ENCODE peak calls at places on chromosomes 3 and 15, in four cellular contexts. One of them, this sample, is unnamed.

GRCh38 chr3:106688463-106688862 is 688.8 kb upstream of the CCDC54 start:
- DNase-seq in AG09309: peak
- DNase-seq in endodermal cell: no peak
- DNase-seq in cardiac muscle cell: no peak
- DNase-seq in this sample: peak

GRCh38 chr15:62506217-62506805 is 341.2 kb upstream of the C2CD4B start:
- DNase-seq in endodermal cell: peak
- DNase-seq in cardiac muscle cell: peak
- DNase-seq in AG09309: peak
- DNase-seq in this sample: peak

GRCh38 chr3:129624347-129625070 is 18.0 kb upstream of the PLXND1 start:
- DNase-seq in AG09309: no peak
- DNase-seq in endodermal cell: peak
- DNase-seq in cardiac muscle cell: no peak
- DNase-seq in this sample: no peak

GRCh38 chr15:55846108-55846707 is 103.3 kb upstream of the PRTG start:
- DNase-seq in endodermal cell: peak
- DNase-seq in AG09309: peak
- DNase-seq in cardiac muscle cell: peak
- DNase-seq in this sample: no peak

GRCh38 chr15:95278532-95279265 is 1047.3 kb downstream of the MCTP2 start:
- DNase-seq in AG09309: no peak
- DNase-seq in endodermal cell: no peak
- DNase-seq in cardiac muscle cell: no peak
- DNase-seq in this sample: no peak

GRCh38 chr3:14791343-14791945 is 27.3 kb upstream of the FGD5 start:
- DNase-seq in endodermal cell: peak
- DNase-seq in cardiac muscle cell: peak
- DNase-seq in AG09309: no peak
- DNase-seq in this sample: no peak

GRCh38 chr15:67820992-67821783 is 4.1 kb upstream of the SKOR1 start:
- DNase-seq in cardiac muscle cell: peak
- DNase-seq in endodermal cell: peak
- DNase-seq in AG09309: no peak
- DNase-seq in this sample: no peak

GRCh38 chr3:105513042-105513441 is 146.3 kb downstream of the ALCAM start:
- DNase-seq in AG09309: peak
- DNase-seq in cardiac muscle cell: no peak
- DNase-seq in endodermal cell: no peak
- DNase-seq in this sample: no peak

GRCh38 chr3:24519368-24520100 is 24.9 kb upstream of the THRB start:
- DNase-seq in AG09309: no peak
- DNase-seq in endodermal cell: peak
- DNase-seq in cardiac muscle cell: no peak
- DNase-seq in this sample: no peak

GRCh38 chr3:78066287-78066686 is 1026.4 kb downstream of the ROBO2 start:
- DNase-seq in cardiac muscle cell: no peak
- DNase-seq in endodermal cell: no peak
- DNase-seq in AG09309: no peak
- DNase-seq in this sample: no peak

GRCh38 chr3:177835008-177835407 is 637.7 kb upstream of the TBL1XR1 start:
- DNase-seq in endodermal cell: peak
- DNase-seq in AG09309: peak
- DNase-seq in cardiac muscle cell: no peak
- DNase-seq in this sample: no peak

GRCh38 chr3:15601399-15602145 is at the start of the genes BTD and HACL1:
- DNase-seq in AG09309: peak
- DNase-seq in endodermal cell: peak
- DNase-seq in cardiac muscle cell: peak
- DNase-seq in this sample: peak

GRCh38 chr3:11739712-11740111 is 96.0 kb upstream of the VGLL4 start:
- DNase-seq in AG09309: no peak
- DNase-seq in cardiac muscle cell: no peak
- DNase-seq in endodermal cell: no peak
- DNase-seq in this sample: no peak

GRCh38 chr3:152047465-152047864 is 174.0 kb downstream of the SUCNR1 start:
- DNase-seq in endodermal cell: no peak
- DNase-seq in cardiac muscle cell: no peak
- DNase-seq in AG09309: peak
- DNase-seq in this sample: no peak

GRCh38 chr3:12841970-12842328 is 584 bp upstream of the RPL32 start:
- DNase-seq in cardiac muscle cell: no peak
- DNase-seq in AG09309: no peak
- DNase-seq in endodermal cell: no peak
- DNase-seq in this sample: no peak

GRCh38 chr3:111595239-111595638 is at the start of gene ZBED2:
- DNase-seq in cardiac muscle cell: no peak
- DNase-seq in AG09309: no peak
- DNase-seq in endodermal cell: no peak
- DNase-seq in this sample: no peak

GRCh38 chr3:151971814-151972579 is 98.6 kb downstream of the SUCNR1 start:
- DNase-seq in cardiac muscle cell: peak
- DNase-seq in AG09309: no peak
- DNase-seq in endodermal cell: peak
- DNase-seq in this sample: no peak

GRCh38 chr3:150251654-150252053 is 156.4 kb upstream of the TSC22D2 start:
- DNase-seq in cardiac muscle cell: no peak
- DNase-seq in endodermal cell: no peak
- DNase-seq in AG09309: no peak
- DNase-seq in this sample: peak

GRCh38 chr3:186815490-186815889 is 9.2 kb upstream of the RFC4 start:
- DNase-seq in cardiac muscle cell: no peak
- DNase-seq in AG09309: peak
- DNase-seq in endodermal cell: no peak
- DNase-seq in this sample: no peak

GRCh38 chr15:22810735-22811338 is 24.4 kb downstream of the NIPA1 start:
- DNase-seq in cardiac muscle cell: no peak
- DNase-seq in AG09309: no peak
- DNase-seq in endodermal cell: no peak
- DNase-seq in this sample: no peak

GRCh38 chr15:69692342-69692741 is 239.7 kb downstream of the RPLP1 start:
- DNase-seq in AG09309: no peak
- DNase-seq in endodermal cell: no peak
- DNase-seq in cardiac muscle cell: no peak
- DNase-seq in this sample: no peak

GRCh38 chr3:45034612-45035252 is 8.6 kb downstream of the CLEC3B start:
- DNase-seq in AG09309: no peak
- DNase-seq in cardiac muscle cell: no peak
- DNase-seq in endodermal cell: no peak
- DNase-seq in this sample: no peak

GRCh38 chr3:17974206-17974841 is 231.9 kb upstream of the TBC1D5 start:
- DNase-seq in AG09309: no peak
- DNase-seq in endodermal cell: no peak
- DNase-seq in cardiac muscle cell: no peak
- DNase-seq in this sample: no peak

GRCh38 chr15:38074029-38074428 is 139.6 kb downstream of the TMCO5A start:
- DNase-seq in endodermal cell: no peak
- DNase-seq in AG09309: no peak
- DNase-seq in cardiac muscle cell: no peak
- DNase-seq in this sample: no peak

GRCh38 chr15:29109762-29110161 is 159.9 kb downstream of the NSMCE3 start:
- DNase-seq in AG09309: no peak
- DNase-seq in endodermal cell: no peak
- DNase-seq in cardiac muscle cell: no peak
- DNase-seq in this sample: no peak

GRCh38 chr3:66534304-66534703 is 33.5 kb upstream of the LRIG1 start:
- DNase-seq in endodermal cell: peak
- DNase-seq in AG09309: no peak
- DNase-seq in cardiac muscle cell: no peak
- DNase-seq in this sample: no peak

GRCh38 chr15:49721091-49721490 is 100.2 kb downstream of the DTWD1 start:
- DNase-seq in endodermal cell: no peak
- DNase-seq in cardiac muscle cell: no peak
- DNase-seq in AG09309: no peak
- DNase-seq in this sample: no peak

GRCh38 chr15:58182460-58183163 is 44.4 kb downstream of the AQP9 start:
- DNase-seq in endodermal cell: peak
- DNase-seq in AG09309: no peak
- DNase-seq in cardiac muscle cell: peak
- DNase-seq in this sample: no peak

DNA sequence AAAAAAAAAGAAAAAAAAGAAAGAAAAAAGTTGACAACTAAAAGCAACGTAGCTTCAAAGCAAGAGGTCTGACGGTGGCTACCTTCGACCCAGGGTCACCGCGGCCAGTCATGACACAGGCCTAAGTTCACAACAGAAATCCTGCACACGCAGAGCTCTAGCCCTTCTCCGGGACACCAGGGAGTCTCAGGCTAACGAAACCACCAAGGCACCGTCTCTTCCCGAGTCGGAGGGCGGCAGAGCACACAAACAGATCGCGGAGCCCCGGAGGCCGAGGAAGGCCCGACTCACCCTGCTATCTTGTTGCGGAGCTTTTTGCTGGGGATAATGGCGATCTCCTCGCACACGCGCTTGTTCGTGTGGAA is 585 bp downstream of the RPS17 start:
- DNase-seq in endodermal cell: no peak
- DNase-seq in cardiac muscle cell: no peak
- DNase-seq in AG09309: no peak
- DNase-seq in this sample: no peak
- TF ChIP-seq CTCF in endodermal cell: no peak
- TF ChIP-seq CTCF in cardiac muscle cell: no peak
- TF ChIP-seq CTCF in AG09309: no peak
- TF ChIP-seq CTCF in this sample: no peak

GRCh38 chr15:71786673-71787072 is 23.7 kb upstream of the NR2E3 start:
- DNase-seq in endodermal cell: no peak
- DNase-seq in cardiac muscle cell: no peak
- DNase-seq in AG09309: no peak
- DNase-seq in this sample: no peak

GRCh38 chr15:71781965-71782265 is 28.4 kb upstream of the NR2E3 start:
- DNase-seq in endodermal cell: no peak
- DNase-seq in AG09309: no peak
- DNase-seq in cardiac muscle cell: no peak
- DNase-seq in this sample: no peak

GRCh38 chr15:71782447-71783165 is 27.7 kb upstream of the NR2E3 start:
- DNase-seq in endodermal cell: no peak
- DNase-seq in AG09309: no peak
- DNase-seq in cardiac muscle cell: no peak
- DNase-seq in this sample: no peak

GRCh38 chr15:71785996-71786395 is 24.4 kb upstream of the NR2E3 start:
- DNase-seq in cardiac muscle cell: no peak
- DNase-seq in endodermal cell: no peak
- DNase-seq in AG09309: no peak
- DNase-seq in this sample: no peak

GRCh38 chr15:71784719-71785118 is 25.6 kb upstream of the NR2E3 start:
- DNase-seq in AG09309: no peak
- DNase-seq in cardiac muscle cell: no peak
- DNase-seq in endodermal cell: peak
- DNase-seq in this sample: no peak
- TF ChIP-seq CTCF in AG09309: peak
- TF ChIP-seq CTCF in cardiac muscle cell: peak
- TF ChIP-seq CTCF in endodermal cell: peak
- TF ChIP-seq CTCF in this sample: peak

GRCh38 chr3:5235655-5236054 is 48.1 kb downstream of the EDEM1 start:
- DNase-seq in endodermal cell: no peak
- DNase-seq in AG09309: no peak
- DNase-seq in cardiac muscle cell: no peak
- DNase-seq in this sample: no peak

GRCh38 chr3:5233026-5233425 is 45.5 kb downstream of the EDEM1 start:
- DNase-seq in endodermal cell: no peak
- DNase-seq in AG09309: no peak
- DNase-seq in cardiac muscle cell: no peak
- DNase-seq in this sample: no peak

GRCh38 chr3:5231067-5231466 is 43.6 kb downstream of the EDEM1 start:
- DNase-seq in endodermal cell: no peak
- DNase-seq in cardiac muscle cell: no peak
- DNase-seq in AG09309: no peak
- DNase-seq in this sample: no peak

GRCh38 chr3:5231536-5231935 is 44.0 kb downstream of the EDEM1 start:
- DNase-seq in AG09309: no peak
- DNase-seq in cardiac muscle cell: no peak
- DNase-seq in endodermal cell: no peak
- DNase-seq in this sample: no peak

GRCh38 chr3:5232570-5232969 is 45.1 kb downstream of the EDEM1 start:
- DNase-seq in cardiac muscle cell: no peak
- DNase-seq in AG09309: no peak
- DNase-seq in endodermal cell: peak
- DNase-seq in this sample: no peak
- TF ChIP-seq CTCF in cardiac muscle cell: no peak
- TF ChIP-seq CTCF in AG09309: no peak
- TF ChIP-seq CTCF in endodermal cell: peak
- TF ChIP-seq CTCF in this sample: peak

GRCh38 chr3:51710631-51711351 is 3.9 kb downstream of the GRM2 start:
- DNase-seq in AG09309: no peak
- DNase-seq in cardiac muscle cell: peak
- DNase-seq in endodermal cell: peak
- DNase-seq in this sample: no peak
- TF ChIP-seq CTCF in AG09309: no peak
- TF ChIP-seq CTCF in cardiac muscle cell: peak
- TF ChIP-seq CTCF in endodermal cell: peak
- TF ChIP-seq CTCF in this sample: peak

GRCh38 chr3:139564290-139564861 is 24.8 kb upstream of the RBP1 start:
- DNase-seq in cardiac muscle cell: peak
- DNase-seq in endodermal cell: peak
- DNase-seq in AG09309: no peak
- DNase-seq in this sample: no peak
- TF ChIP-seq CTCF in cardiac muscle cell: peak
- TF ChIP-seq CTCF in endodermal cell: peak
- TF ChIP-seq CTCF in AG09309: no peak
- TF ChIP-seq CTCF in this sample: peak

DNA sequence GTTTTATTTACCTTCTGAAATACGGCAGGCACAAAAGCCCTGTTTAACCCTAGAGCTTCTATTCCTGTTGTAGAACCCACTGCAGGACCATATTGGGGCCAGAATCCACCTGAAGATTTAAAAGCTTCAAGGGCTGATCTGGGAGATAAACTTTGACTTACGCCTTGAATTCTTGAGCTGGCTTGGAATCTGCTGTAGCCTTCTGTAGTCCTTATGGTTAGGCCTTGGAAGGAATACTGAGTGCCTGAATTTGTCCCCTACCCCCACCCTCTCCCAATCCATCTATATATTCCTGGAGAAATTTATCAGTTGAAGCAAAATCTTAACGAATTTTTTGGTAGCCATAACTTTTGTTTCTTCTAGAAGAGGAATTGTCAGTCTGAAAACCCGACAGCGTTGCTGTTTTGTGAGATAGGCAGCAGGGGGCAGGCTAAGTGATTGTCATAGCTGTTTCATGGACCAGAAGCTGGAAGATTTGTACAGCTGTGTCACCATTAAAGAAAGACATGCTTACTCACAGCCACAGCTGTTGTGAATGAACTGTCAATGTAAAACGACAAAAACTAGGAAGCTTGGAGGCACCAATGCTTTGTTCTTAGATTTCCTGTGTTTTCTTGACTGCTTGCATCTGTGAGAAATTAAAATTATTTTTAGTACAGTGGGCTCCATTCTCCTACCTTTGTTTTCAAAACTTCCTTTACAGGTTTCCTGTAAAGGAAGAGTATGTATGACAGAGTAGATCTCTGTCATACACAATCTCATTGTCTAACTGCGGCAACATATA is 12.8 kb downstream of the LXN start:
- DNase-seq in cardiac muscle cell: peak
- DNase-seq in AG09309: peak
- DNase-seq in endodermal cell: peak
- DNase-seq in this sample: no peak
- TF ChIP-seq CTCF in cardiac muscle cell: peak
- TF ChIP-seq CTCF in AG09309: peak
- TF ChIP-seq CTCF in endodermal cell: peak
- TF ChIP-seq CTCF in this sample: peak